ENCODE peak calls at places on chromosomes 4 and X, in eight cellular contexts. One of them, this sample, is unnamed.
A peak's percentile ranks its signal among the peaks of the same experiment; 100 is the strongest.

GRCh38 chr4:142549726-142550463 is 296.2 kb downstream of the INPP4B start:
- DNase-seq in GM20000: no peak
- DNase-seq in CD8-positive, alpha-beta T cell: no peak
- DNase-seq in fibroblast of the aortic adventitia: peak; percentile 81
- DNase-seq in psoas muscle: no peak
- DNase-seq in cardiac muscle cell: peak; percentile 34
- DNase-seq in pancreas: peak; percentile 37
- DNase-seq in GM12865: no peak
- DNase-seq in this sample: no peak

GRCh38 chr4:91826186-91826585 is 477.6 kb upstream of the GRID2 start:
- DNase-seq in GM20000: no peak
- DNase-seq in CD8-positive, alpha-beta T cell: no peak
- DNase-seq in fibroblast of the aortic adventitia: peak; percentile 4
- DNase-seq in psoas muscle: no peak
- DNase-seq in cardiac muscle cell: no peak
- DNase-seq in pancreas: no peak
- DNase-seq in GM12865: no peak
- DNase-seq in this sample: no peak

GRCh38 chr4:18319456-18319855 is 297.9 kb upstream of the LCORL start:
- DNase-seq in GM20000: no peak
- DNase-seq in CD8-positive, alpha-beta T cell: no peak
- DNase-seq in fibroblast of the aortic adventitia: no peak
- DNase-seq in psoas muscle: no peak
- DNase-seq in cardiac muscle cell: no peak
- DNase-seq in pancreas: no peak
- DNase-seq in GM12865: no peak
- DNase-seq in this sample: no peak

GRCh38 chr4:150782921-150783320 is 201.0 kb downstream of the MAB21L2 start:
- DNase-seq in GM20000: no peak
- DNase-seq in CD8-positive, alpha-beta T cell: no peak
- DNase-seq in fibroblast of the aortic adventitia: peak; percentile 34
- DNase-seq in psoas muscle: no peak
- DNase-seq in cardiac muscle cell: no peak
- DNase-seq in pancreas: no peak
- DNase-seq in GM12865: no peak
- DNase-seq in this sample: no peak

GRCh38 chr4:4946416-4946815 is 72.8 kb downstream of the CYTL1 start:
- DNase-seq in GM20000: no peak
- DNase-seq in CD8-positive, alpha-beta T cell: no peak
- DNase-seq in fibroblast of the aortic adventitia: no peak
- DNase-seq in psoas muscle: no peak
- DNase-seq in cardiac muscle cell: no peak
- DNase-seq in pancreas: no peak
- DNase-seq in GM12865: no peak
- DNase-seq in this sample: no peak

GRCh38 chrX:37420179-37420578 is 71.0 kb downstream of the PRRG1 start:
- DNase-seq in GM20000: no peak
- DNase-seq in CD8-positive, alpha-beta T cell: no peak
- DNase-seq in fibroblast of the aortic adventitia: no peak
- DNase-seq in psoas muscle: no peak
- DNase-seq in cardiac muscle cell: no peak
- DNase-seq in pancreas: no peak
- DNase-seq in GM12865: no peak
- DNase-seq in this sample: no peak

GRCh38 chr4:143406523-143406922 is 69.8 kb downstream of the GAB1 start:
- DNase-seq in GM20000: no peak
- DNase-seq in CD8-positive, alpha-beta T cell: no peak
- DNase-seq in fibroblast of the aortic adventitia: peak; percentile 74
- DNase-seq in psoas muscle: peak; percentile 54
- DNase-seq in cardiac muscle cell: no peak
- DNase-seq in pancreas: peak; percentile 12
- DNase-seq in GM12865: no peak
- DNase-seq in this sample: no peak

GRCh38 chr4:21248336-21248735 is 548.1 kb downstream of the PACRGL start:
- DNase-seq in GM20000: no peak
- DNase-seq in CD8-positive, alpha-beta T cell: no peak
- DNase-seq in fibroblast of the aortic adventitia: no peak
- DNase-seq in psoas muscle: no peak
- DNase-seq in cardiac muscle cell: no peak
- DNase-seq in pancreas: no peak
- DNase-seq in GM12865: no peak
- DNase-seq in this sample: no peak

GRCh38 chr4:824461-825062 is 1.4 kb downstream of the CPLX1 start:
- DNase-seq in GM20000: no peak
- DNase-seq in CD8-positive, alpha-beta T cell: no peak
- DNase-seq in fibroblast of the aortic adventitia: no peak
- DNase-seq in psoas muscle: no peak
- DNase-seq in cardiac muscle cell: no peak
- DNase-seq in pancreas: no peak
- DNase-seq in GM12865: no peak
- DNase-seq in this sample: no peak

GRCh38 chrX:136920001-136920400 is 39.5 kb upstream of the RBMX start:
- DNase-seq in GM20000: no peak
- DNase-seq in CD8-positive, alpha-beta T cell: no peak
- DNase-seq in fibroblast of the aortic adventitia: peak; percentile 36
- DNase-seq in psoas muscle: no peak
- DNase-seq in cardiac muscle cell: no peak
- DNase-seq in pancreas: no peak
- DNase-seq in GM12865: no peak
- DNase-seq in this sample: no peak

GRCh38 chr4:41323186-41323585 is 66.5 kb downstream of the UCHL1 start:
- DNase-seq in GM20000: no peak
- DNase-seq in CD8-positive, alpha-beta T cell: no peak
- DNase-seq in fibroblast of the aortic adventitia: peak; percentile 26
- DNase-seq in psoas muscle: no peak
- DNase-seq in cardiac muscle cell: no peak
- DNase-seq in pancreas: no peak
- DNase-seq in GM12865: no peak
- DNase-seq in this sample: no peak

GRCh38 chr4:41323706-41324105 is 67.0 kb downstream of the UCHL1 start:
- DNase-seq in GM20000: no peak
- DNase-seq in CD8-positive, alpha-beta T cell: no peak
- DNase-seq in fibroblast of the aortic adventitia: no peak
- DNase-seq in psoas muscle: no peak
- DNase-seq in cardiac muscle cell: no peak
- DNase-seq in pancreas: no peak
- DNase-seq in GM12865: no peak
- DNase-seq in this sample: no peak

GRCh38 chr4:41320786-41321185 is 64.1 kb downstream of the UCHL1 start:
- DNase-seq in GM20000: no peak
- DNase-seq in CD8-positive, alpha-beta T cell: no peak
- DNase-seq in fibroblast of the aortic adventitia: no peak
- DNase-seq in psoas muscle: no peak
- DNase-seq in cardiac muscle cell: no peak
- DNase-seq in pancreas: no peak
- DNase-seq in GM12865: no peak
- DNase-seq in this sample: no peak

GRCh38 chr4:41321216-41321945 is 64.7 kb downstream of the UCHL1 start:
- DNase-seq in GM20000: no peak
- DNase-seq in CD8-positive, alpha-beta T cell: no peak
- DNase-seq in fibroblast of the aortic adventitia: no peak
- DNase-seq in psoas muscle: no peak
- DNase-seq in cardiac muscle cell: no peak
- DNase-seq in pancreas: no peak
- DNase-seq in GM12865: no peak
- DNase-seq in this sample: no peak

DNA sequence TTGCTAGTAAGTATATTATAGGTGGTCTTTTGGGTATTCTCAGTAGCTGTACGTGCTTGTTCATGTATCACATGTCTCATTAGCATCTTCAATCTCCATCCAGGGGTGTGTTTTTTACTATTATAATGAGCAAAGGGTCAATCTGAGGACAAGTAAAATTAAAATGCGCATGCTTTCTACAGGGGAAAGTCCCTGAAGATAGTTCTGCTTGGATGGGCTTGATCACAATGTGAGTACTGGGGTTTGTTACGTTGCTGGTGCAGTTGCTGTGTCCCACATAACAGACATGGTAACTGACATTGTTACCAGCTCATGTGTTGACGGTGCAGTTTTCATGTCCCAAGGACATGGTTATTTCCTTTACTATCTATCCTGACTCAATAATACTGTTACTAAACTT is 65.9 kb downstream of the UCHL1 start:
- DNase-seq in GM20000: no peak
- DNase-seq in CD8-positive, alpha-beta T cell: no peak
- DNase-seq in fibroblast of the aortic adventitia: no peak
- DNase-seq in psoas muscle: no peak
- DNase-seq in cardiac muscle cell: no peak
- DNase-seq in pancreas: no peak
- DNase-seq in GM12865: peak; percentile 2
- DNase-seq in this sample: no peak
- TF ChIP-seq CTCF in GM20000: no peak
- TF ChIP-seq CTCF in CD8-positive, alpha-beta T cell: no peak
- TF ChIP-seq CTCF in fibroblast of the aortic adventitia: no peak
- TF ChIP-seq CTCF in psoas muscle: no peak
- TF ChIP-seq CTCF in cardiac muscle cell: no peak
- TF ChIP-seq CTCF in pancreas: no peak
- TF ChIP-seq CTCF in GM12865: no peak
- TF ChIP-seq CTCF in this sample: no peak

GRCh38 chr4:169272265-169272886 is 1.6 kb upstream of the SH3RF1 start:
- DNase-seq in GM20000: peak; percentile 59
- DNase-seq in CD8-positive, alpha-beta T cell: no peak
- DNase-seq in fibroblast of the aortic adventitia: peak; percentile 84
- DNase-seq in psoas muscle: no peak
- DNase-seq in cardiac muscle cell: no peak
- DNase-seq in pancreas: no peak
- DNase-seq in GM12865: peak; percentile 48
- DNase-seq in this sample: peak; percentile 69

GRCh38 chr4:169271692-169272007 is 894 bp upstream of the SH3RF1 start:
- DNase-seq in GM20000: peak; percentile 41
- DNase-seq in CD8-positive, alpha-beta T cell: no peak
- DNase-seq in fibroblast of the aortic adventitia: no peak
- DNase-seq in psoas muscle: no peak
- DNase-seq in cardiac muscle cell: no peak
- DNase-seq in pancreas: no peak
- DNase-seq in GM12865: peak; percentile 22
- DNase-seq in this sample: peak; percentile 30

GRCh38 chr4:169270810-169271691 is at the start of gene SH3RF1:
- DNase-seq in GM20000: peak; percentile 89
- DNase-seq in CD8-positive, alpha-beta T cell: no peak
- DNase-seq in fibroblast of the aortic adventitia: peak; percentile 80
- DNase-seq in psoas muscle: peak; percentile 91
- DNase-seq in cardiac muscle cell: peak; percentile 87
- DNase-seq in pancreas: peak; percentile 87
- DNase-seq in GM12865: peak; percentile 85
- DNase-seq in this sample: peak; percentile 86

GRCh38 chr4:169268951-169269781 is 1.6 kb downstream of the SH3RF1 start:
- DNase-seq in GM20000: no peak
- DNase-seq in CD8-positive, alpha-beta T cell: no peak
- DNase-seq in fibroblast of the aortic adventitia: peak; percentile 93
- DNase-seq in psoas muscle: peak; percentile 13
- DNase-seq in cardiac muscle cell: no peak
- DNase-seq in pancreas: no peak
- DNase-seq in GM12865: no peak
- DNase-seq in this sample: no peak

DNA sequence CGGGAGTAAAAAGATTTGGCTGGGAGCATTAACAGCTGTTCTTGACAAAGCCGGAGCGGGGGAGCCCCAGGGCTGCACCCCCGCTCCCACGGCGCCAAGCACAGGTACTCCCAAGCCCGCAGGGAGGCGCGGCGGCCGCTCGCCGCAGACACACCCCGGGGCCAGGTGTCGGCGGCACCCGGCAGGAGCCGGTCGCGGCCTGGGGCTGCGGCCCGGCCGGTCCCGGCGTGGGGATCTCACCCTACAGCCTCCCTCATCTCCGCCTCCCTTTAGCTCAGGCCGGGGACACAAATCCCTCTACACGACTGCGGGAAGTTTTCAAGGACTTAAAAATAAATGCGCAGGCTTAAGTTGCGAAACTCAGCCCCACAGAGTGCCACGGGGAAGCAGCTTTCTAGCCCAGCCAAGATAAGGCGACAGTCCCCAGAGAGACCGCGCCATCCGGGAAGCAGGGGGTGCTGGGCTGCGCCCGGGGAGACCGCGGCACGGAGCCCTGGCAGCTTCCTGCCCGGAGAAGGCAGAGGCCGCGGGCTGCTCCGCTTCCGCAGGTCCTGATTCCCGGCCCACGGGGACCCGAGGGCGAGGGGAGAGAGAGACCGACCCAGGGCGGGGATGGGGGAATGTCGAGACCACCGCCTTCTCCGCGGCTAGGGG is 473 bp downstream of the SH3RF1 start:
- DNase-seq in GM20000: peak; percentile 80
- DNase-seq in CD8-positive, alpha-beta T cell: no peak
- DNase-seq in fibroblast of the aortic adventitia: peak; percentile 58
- DNase-seq in psoas muscle: peak; percentile 71
- DNase-seq in cardiac muscle cell: peak; percentile 65
- DNase-seq in pancreas: peak; percentile 77
- DNase-seq in GM12865: peak; percentile 76
- DNase-seq in this sample: peak; percentile 78
- TF ChIP-seq CTCF in GM20000: peak; percentile 23
- TF ChIP-seq CTCF in CD8-positive, alpha-beta T cell: no peak
- TF ChIP-seq CTCF in fibroblast of the aortic adventitia: peak; percentile 6
- TF ChIP-seq CTCF in psoas muscle: peak; percentile 32
- TF ChIP-seq CTCF in cardiac muscle cell: no peak
- TF ChIP-seq CTCF in pancreas: no peak
- TF ChIP-seq CTCF in GM12865: no peak
- TF ChIP-seq CTCF in this sample: peak; percentile 32

DNA sequence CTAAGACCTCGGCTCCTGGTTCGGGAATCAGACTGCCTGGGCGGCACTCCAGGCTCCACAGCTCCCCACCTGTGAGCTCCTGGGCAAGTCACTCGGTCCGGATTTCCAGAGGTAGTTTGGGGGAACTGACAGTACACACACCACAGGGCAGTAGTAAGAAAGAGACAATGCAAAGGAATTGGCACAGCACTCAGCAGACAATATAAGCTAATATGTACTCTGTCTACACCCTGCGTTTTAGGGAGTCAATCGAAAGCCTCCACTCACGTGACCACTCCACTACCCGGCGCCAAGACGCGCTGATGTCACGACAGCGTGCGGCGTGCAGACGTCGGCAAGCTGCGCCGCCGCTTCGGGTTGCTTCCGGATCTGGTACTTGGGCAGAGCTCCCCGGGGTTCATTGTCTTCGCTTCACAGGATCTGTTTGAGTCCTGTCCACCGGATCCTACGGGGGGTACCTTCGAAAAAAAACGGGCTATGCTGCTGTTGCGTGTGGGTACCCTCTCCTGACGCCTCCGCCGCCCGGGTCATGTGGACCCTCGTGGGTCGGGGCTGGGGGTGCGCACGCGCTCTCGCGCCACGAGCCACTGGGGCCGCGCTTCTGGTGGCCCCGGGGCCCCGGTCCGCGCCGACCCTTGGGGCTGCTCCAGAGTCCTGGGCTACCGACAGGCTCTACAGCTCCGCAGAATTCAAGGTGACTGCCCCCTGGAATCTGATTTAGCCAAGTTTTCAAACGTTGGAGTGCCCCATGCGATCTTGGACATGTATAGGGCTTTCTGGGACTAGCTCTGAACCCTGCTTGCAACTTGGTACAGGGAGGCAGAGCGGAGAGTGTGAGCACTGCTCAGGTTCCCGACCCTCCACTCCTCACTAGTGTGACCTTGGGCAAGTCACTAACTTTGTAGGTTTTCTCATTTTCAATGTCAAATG is at the start of gene GUF1:
- DNase-seq in GM20000: peak; percentile 89
- DNase-seq in CD8-positive, alpha-beta T cell: peak; percentile 78
- DNase-seq in fibroblast of the aortic adventitia: peak; percentile 88
- DNase-seq in psoas muscle: peak; percentile 91
- DNase-seq in cardiac muscle cell: peak; percentile 92
- DNase-seq in pancreas: peak; percentile 85
- DNase-seq in GM12865: peak; percentile 95
- DNase-seq in this sample: peak; percentile 88
- TF ChIP-seq CTCF in GM20000: no peak
- TF ChIP-seq CTCF in CD8-positive, alpha-beta T cell: no peak
- TF ChIP-seq CTCF in fibroblast of the aortic adventitia: no peak
- TF ChIP-seq CTCF in psoas muscle: no peak
- TF ChIP-seq CTCF in cardiac muscle cell: peak; percentile 2
- TF ChIP-seq CTCF in pancreas: no peak
- TF ChIP-seq CTCF in GM12865: no peak
- TF ChIP-seq CTCF in this sample: no peak

GRCh38 chr4:52529983-52530382 is 129.1 kb downstream of the USP46 start:
- DNase-seq in GM20000: no peak
- DNase-seq in CD8-positive, alpha-beta T cell: no peak
- DNase-seq in fibroblast of the aortic adventitia: no peak
- DNase-seq in psoas muscle: no peak
- DNase-seq in cardiac muscle cell: no peak
- DNase-seq in pancreas: no peak
- DNase-seq in GM12865: no peak
- DNase-seq in this sample: no peak
- TF ChIP-seq CTCF in GM20000: no peak
- TF ChIP-seq CTCF in CD8-positive, alpha-beta T cell: no peak
- TF ChIP-seq CTCF in fibroblast of the aortic adventitia: no peak
- TF ChIP-seq CTCF in psoas muscle: no peak
- TF ChIP-seq CTCF in cardiac muscle cell: no peak
- TF ChIP-seq CTCF in pancreas: no peak
- TF ChIP-seq CTCF in GM12865: no peak
- TF ChIP-seq CTCF in this sample: no peak

This sample was measured in GM13976.